ENCODE peak calls at places on chromosomes 6 and 20, in nine cellular contexts. K, U, M, D, L, H, I, O and F are unnamed samples.

GRCh38 chr6:14763139-14763538 is 482.7 kb upstream of the JARID2 start:
- DNase-seq in K (no peak), U (peak), M (no peak), D (peak), L (no peak), H (peak), I (no peak), O (no peak), F (no peak)

GRCh38 chr20:12047838-12048432 is 130.2 kb downstream of the BTBD3 start:
- DNase-seq in K (no peak), U (no peak), M (no peak), D (no peak), L (no peak), H (peak), I (no peak), O (no peak), F (no peak)

GRCh38 chr20:7232796-7233195 is 465.3 kb downstream of the BMP2 start:
- DNase-seq in K (no peak), U (no peak), M (no peak), D (no peak), L (no peak), H (no peak), I (no peak), O (no peak), F (no peak)

GRCh38 chr20:13331536-13331935 is 110.5 kb downstream of the ISM1 start:
- DNase-seq in K (no peak), U (no peak), M (no peak), D (no peak), L (no peak), H (no peak), I (no peak), O (no peak), F (no peak)

GRCh38 chr6:164379786-164380185 is 929.6 kb downstream of the C6orf118 start:
- DNase-seq in K (no peak), U (no peak), M (no peak), D (no peak), L (no peak), H (no peak), I (no peak), O (no peak), F (no peak)

GRCh38 chr6:155765275-155766194 is 309.9 kb upstream of the NOX3 start:
- DNase-seq in K (no peak), U (peak), M (no peak), D (no peak), L (no peak), H (peak), I (no peak), O (no peak), F (no peak)

GRCh38 chr6:42190784-42191183 is 4.0 kb downstream of the GUCA1B start:
- DNase-seq in K (no peak), U (peak), M (no peak), D (no peak), L (no peak), H (peak), I (no peak), O (no peak), F (no peak)

GRCh38 chr6:13113956-13114593 is 214.3 kb downstream of the TBC1D7 start:
- DNase-seq in K (no peak), U (no peak), M (no peak), D (no peak), L (no peak), H (no peak), I (no peak), O (no peak), F (no peak)

GRCh38 chr20:1816384-1817381 is 78.5 kb upstream of the SIRPA start:
- DNase-seq in K (no peak), U (no peak), M (no peak), D (peak), L (no peak), H (peak), I (peak), O (peak), F (no peak)

GRCh38 chr6:39831701-39832100 is 39.5 kb downstream of the DAAM2 start:
- DNase-seq in K (no peak), U (no peak), M (no peak), D (no peak), L (no peak), H (no peak), I (no peak), O (no peak), F (no peak)

GRCh38 chr6:166595061-166595780 is 8.7 kb upstream of the RAMACL start:
- DNase-seq in K (no peak), U (no peak), M (no peak), D (no peak), L (no peak), H (peak), I (no peak), O (no peak), F (no peak)

GRCh38 chr20:42886801-42887200 is 302.9 kb downstream of the PTPRT start:
- DNase-seq in K (no peak), U (no peak), M (no peak), D (no peak), L (no peak), H (no peak), I (no peak), O (no peak), F (no peak)

GRCh38 chr6:22666021-22666420 is 96.7 kb downstream of the HDGFL1 start:
- DNase-seq in K (no peak), U (no peak), M (no peak), D (no peak), L (no peak), H (no peak), I (no peak), O (no peak), F (no peak)

GRCh38 chr6:56902551-56903464 is 52.1 kb upstream of the BEND6 start:
- DNase-seq in K (no peak), U (peak), M (no peak), D (no peak), L (no peak), H (peak), I (no peak), O (no peak), F (no peak)

GRCh38 chr20:25551413-25552210 is 33.7 kb downstream of the NINL start:
- DNase-seq in K (no peak), U (no peak), M (no peak), D (no peak), L (no peak), H (no peak), I (no peak), O (no peak), F (no peak)

GRCh38 chr6:16383607-16384206 is 145.3 kb downstream of the GMPR start:
- DNase-seq in K (no peak), U (no peak), M (no peak), D (no peak), L (no peak), H (no peak), I (no peak), O (no peak), F (no peak)

GRCh38 chr20:20369353-20370086 is 1.6 kb downstream of the INSM1 start:
- DNase-seq in K (no peak), U (no peak), M (no peak), D (no peak), L (no peak), H (no peak), I (no peak), O (no peak), F (no peak)

GRCh38 chr20:28562510-28562898 is 2695.0 kb upstream of the DEFB115 start:
- DNase-seq in K (no peak), U (peak), M (no peak), D (no peak), L (no peak), H (peak), I (no peak), O (no peak), F (no peak)

GRCh38 chr6:135243871-135244796 is 63.0 kb downstream of the MYB start:
- DNase-seq in K (no peak), U (no peak), M (no peak), D (no peak), L (no peak), H (no peak), I (no peak), O (no peak), F (no peak)

GRCh38 chr20:49288784-49289696 is 11.2 kb upstream of the ZNFX1 start:
- DNase-seq in K (no peak), U (peak), M (no peak), D (no peak), L (no peak), H (no peak), I (no peak), O (peak), F (no peak)

GRCh38 chr6:165686966-165687365 is 23.9 kb upstream of the PDE10A start:
- DNase-seq in K (no peak), U (no peak), M (no peak), D (no peak), L (no peak), H (no peak), I (peak), O (no peak), F (no peak)

GRCh38 chr6:73901311-73901710 is 205.3 kb downstream of the CD109 start:
- DNase-seq in K (no peak), U (no peak), M (no peak), D (no peak), L (no peak), H (no peak), I (no peak), O (no peak), F (no peak)

GRCh38 chr6:104325341-104326172 is 534.2 kb downstream of the HACE1 start:
- DNase-seq in K (peak), U (peak), M (no peak), D (no peak), L (no peak), H (no peak), I (no peak), O (no peak), F (no peak)

GRCh38 chr20:33630507-33630906 is 31.6 kb upstream of the C20orf144 start:
- DNase-seq in K (no peak), U (peak), M (no peak), D (no peak), L (no peak), H (no peak), I (no peak), O (no peak), F (no peak)

GRCh38 chr6:148969679-148970078 is 222.8 kb downstream of the UST start:
- DNase-seq in K (no peak), U (no peak), M (no peak), D (peak), L (no peak), H (peak), I (no peak), O (no peak), F (no peak)

GRCh38 chr6:135576055-135576454 is 78.5 kb upstream of the AHI1 start:
- DNase-seq in K (no peak), U (no peak), M (no peak), D (no peak), L (no peak), H (peak), I (no peak), O (no peak), F (no peak)

GRCh38 chr6:105810105-105810921 is 275.8 kb upstream of the PRDM1 start:
- DNase-seq in K (peak), U (peak), M (no peak), D (no peak), L (no peak), H (peak), I (no peak), O (no peak), F (no peak)

GRCh38 chr6:26351544-26351953 is 13.4 kb upstream of the BTN3A2 start:
- DNase-seq in K (peak), U (peak), M (no peak), D (no peak), L (no peak), H (peak), I (no peak), O (no peak), F (no peak)

GRCh38 chr20:38809942-38810341 is 4.4 kb downstream of the PPP1R16B start:
- DNase-seq in K (no peak), U (no peak), M (no peak), D (peak), L (no peak), H (no peak), I (no peak), O (no peak), F (no peak)

GRCh38 chr20:24470782-24471582 is 1.6 kb downstream of the SYNDIG1 start:
- DNase-seq in K (no peak), U (no peak), M (no peak), D (no peak), L (no peak), H (no peak), I (no peak), O (no peak), F (no peak)

GRCh38 chr6:129575378-129576118 is 134.4 kb downstream of the ARHGAP18 start:
- DNase-seq in K (peak), U (peak), M (no peak), D (no peak), L (no peak), H (peak), I (no peak), O (peak), F (no peak)

GRCh38 chr6:157221049-157221816 is 102.1 kb downstream of the TMEM242 start:
- DNase-seq in K (peak), U (peak), M (peak), D (peak), L (peak), H (peak), I (no peak), O (peak), F (no peak)

GRCh38 chr6:111870751-111871064 is 2.5 kb downstream of the FYN start:
- DNase-seq in K (no peak), U (no peak), M (no peak), D (no peak), L (no peak), H (no peak), I (no peak), O (no peak), F (no peak)

GRCh38 chr6:1957746-1958145 is 287.7 kb downstream of the GMDS start:
- DNase-seq in K (no peak), U (no peak), M (no peak), D (no peak), L (no peak), H (no peak), I (no peak), O (no peak), F (no peak)

GRCh38 chr6:3261518-3261820 is 2.7 kb downstream of the PSMG4 start:
- DNase-seq in K (no peak), U (no peak), M (no peak), D (no peak), L (no peak), H (no peak), I (no peak), O (no peak), F (no peak)

GRCh38 chr6:39295538-39295937 is 18.7 kb downstream of the KCNK17 start:
- DNase-seq in K (no peak), U (peak), M (no peak), D (peak), L (no peak), H (no peak), I (no peak), O (no peak), F (peak)

GRCh38 chr6:106162926-106163325 is 76.8 kb downstream of the PRDM1 start:
- DNase-seq in K (no peak), U (no peak), M (no peak), D (no peak), L (no peak), H (no peak), I (no peak), O (no peak), F (no peak)

GRCh38 chr6:135088818-135089809 is 34.5 kb upstream of the HBS1L start:
- DNase-seq in K (peak), U (peak), M (no peak), D (no peak), L (no peak), H (peak), I (no peak), O (no peak), F (no peak)

GRCh38 chr20:59006167-59006863 is 739 bp downstream of the CTSZ start:
- DNase-seq in K (no peak), U (no peak), M (peak), D (peak), L (peak), H (no peak), I (no peak), O (no peak), F (peak)
- TF ChIP-seq POLR2A in K (no peak), U (no peak), M (no peak), D (no peak), L (no peak), H (no peak), I (no peak), O (no peak), F (no peak)

GRCh38 chr6:167906899-167907298 is 80.2 kb downstream of the AFDN start:
- DNase-seq in K (no peak), U (no peak), M (peak), D (peak), L (no peak), H (no peak), I (no peak), O (peak), F (no peak)
- TF ChIP-seq POLR2A in K (no peak), U (no peak), M (no peak), D (no peak), L (no peak), H (no peak), I (no peak), O (peak), F (no peak)

GRCh38 chr20:63458170-63459069 is 14.0 kb downstream of the KCNQ2 start:
- DNase-seq in K (no peak), U (no peak), M (no peak), D (no peak), L (no peak), H (no peak), I (no peak), O (no peak), F (no peak)

GRCh38 chr20:63461364-63461763 is 11.1 kb downstream of the KCNQ2 start:
- DNase-seq in K (no peak), U (peak), M (no peak), D (no peak), L (no peak), H (no peak), I (no peak), O (no peak), F (no peak)

GRCh38 chr20:63457737-63458136 is 14.7 kb downstream of the KCNQ2 start:
- DNase-seq in K (no peak), U (no peak), M (no peak), D (no peak), L (peak), H (no peak), I (no peak), O (no peak), F (peak)

GRCh38 chr20:63456429-63457284 is 15.8 kb downstream of the KCNQ2 start:
- DNase-seq in K (no peak), U (no peak), M (no peak), D (no peak), L (no peak), H (no peak), I (no peak), O (no peak), F (no peak)

GRCh38 chr20:63459070-63459380 is 13.4 kb downstream of the KCNQ2 start:
- DNase-seq in K (no peak), U (no peak), M (no peak), D (no peak), L (no peak), H (no peak), I (no peak), O (no peak), F (no peak)
- TF ChIP-seq POLR2A in K (no peak), U (no peak), M (no peak), D (no peak), L (no peak), H (no peak), I (no peak), O (no peak), F (no peak)

GRCh38 chr6:30515967-30516753 is 26.9 kb downstream of the HLA-E start:
- DNase-seq in K (peak), U (peak), M (peak), D (peak), L (peak), H (peak), I (peak), O (peak), F (peak)
- TF ChIP-seq POLR2A in K (no peak), U (peak), M (peak), D (peak), L (no peak), H (peak), I (peak), O (no peak), F (no peak)